ENCODE peak calls at places on chromosomes 13 and 19, in eight cellular contexts. R is astrocyte of the spinal cord; S is neural progenitor cell; H is GM13976; F is A549; D is cardiac muscle cell; N is DND-41; T is activated CD8-positive, alpha-beta T cell treated with anti-CD3 and anti-CD28 coated beads for 36 hours. E is an unnamed sample.

GRCh38 chr19:58170860-58171259 is 12.0 kb upstream of the ZNF274 start:
- DNase-seq in D (peak), F (peak), H (no peak), N (no peak), R (peak), T (no peak), S (no peak), E (no peak)

GRCh38 chr13:41427700-41428099 is 29.6 kb upstream of the RGCC start:
- DNase-seq in H (no peak), R (no peak), S (no peak), T (peak), F (no peak), D (no peak), N (no peak), E (no peak)

GRCh38 chr13:111265701-111266035 is 54.8 kb upstream of the TEX29 start:
- DNase-seq in T (no peak), F (no peak), R (no peak), N (no peak), S (peak), H (no peak), D (no peak), E (no peak)

GRCh38 chr19:15836345-15836594 is 20.8 kb upstream of the OR10H1 start:
- DNase-seq in R (no peak), S (no peak), T (no peak), N (no peak), H (no peak), F (peak), D (no peak), E (no peak)

GRCh38 chr13:109141716-109142115 is 512.3 kb downstream of the MYO16 start:
- DNase-seq in S (no peak), H (no peak), N (no peak), F (no peak), D (no peak), T (no peak), R (no peak), E (peak)

GRCh38 chr13:113059891-113060290 is 45.7 kb upstream of the F7 start:
- DNase-seq in T (no peak), H (no peak), S (no peak), R (no peak), D (no peak), F (no peak), N (no peak), E (no peak)

GRCh38 chr13:111062305-111062704 is 52.8 kb upstream of the ARHGEF7 start:
- DNase-seq in D (no peak), R (no peak), S (no peak), T (no peak), H (no peak), F (no peak), N (no peak), E (no peak)

GRCh38 chr19:45152504-45153338 is 8.1 kb downstream of the NKPD1 start:
- DNase-seq in R (peak), F (no peak), H (peak), N (no peak), T (peak), D (peak), S (peak), E (peak)

GRCh38 chr13:70042193-70042592 is 65.4 kb upstream of the ATXN8OS start:
- DNase-seq in D (no peak), F (no peak), S (no peak), R (no peak), H (peak), N (no peak), T (no peak), E (no peak)

GRCh38 chr19:10104665-10105221 is 1.4 kb upstream of the PPAN start:
- DNase-seq in D (no peak), N (peak), F (no peak), S (no peak), T (peak), H (peak), R (no peak), E (peak)

GRCh38 chr19:23054456-23054855 is 51.5 kb upstream of the ZNF728 start:
- DNase-seq in N (no peak), S (no peak), T (no peak), D (no peak), H (no peak), R (no peak), F (no peak), E (no peak)

GRCh38 chr13:26227396-26227971 is 5.4 kb upstream of the RNF6 start:
- DNase-seq in N (no peak), H (no peak), S (no peak), D (no peak), R (no peak), F (no peak), T (no peak), E (no peak)

GRCh38 chr13:44117351-44117750 is 237.6 kb downstream of the LACC1 start:
- DNase-seq in R (peak), T (no peak), N (peak), H (peak), S (no peak), F (no peak), D (peak), E (no peak)

GRCh38 chr13:23969672-23970071 is 72.4 kb upstream of the C1QTNF9B start:
- DNase-seq in N (no peak), D (peak), T (no peak), R (no peak), H (no peak), S (no peak), F (peak), E (no peak)

GRCh38 chr19:2253106-2254051 is 2.8 kb downstream of the JSRP1 start:
- DNase-seq in H (peak), F (no peak), N (no peak), T (peak), D (no peak), S (peak), R (no peak), E (no peak)

GRCh38 chr19:18321729-18322091 is 1.2 kb downstream of the LSM4 start:
- DNase-seq in N (peak), S (no peak), F (no peak), H (no peak), T (peak), D (peak), R (peak), E (no peak)

GRCh38 chr19:54266133-54266532 is 9.1 kb upstream of the LILRB5 start:
- DNase-seq in N (peak), D (peak), H (peak), S (peak), F (peak), R (peak), T (peak), E (peak)

GRCh38 chr13:36131931-36132297 is 732 bp upstream of the DCLK1 start:
- DNase-seq in D (peak), F (no peak), S (no peak), H (no peak), R (peak), T (no peak), N (no peak), E (no peak)

GRCh38 chr19:55487884-55488687 is at the start of gene SSC5D:
- DNase-seq in R (peak), S (peak), T (no peak), D (peak), F (no peak), H (no peak), N (no peak), E (no peak)

GRCh38 chr19:55485439-55486011 is 537 bp downstream of the NAT14 start:
- DNase-seq in D (no peak), F (no peak), T (peak), S (no peak), H (no peak), N (no peak), R (no peak), E (no peak)

GRCh38 chr19:55484571-55485438 is at the start of gene NAT14:
- DNase-seq in N (peak), H (peak), D (peak), F (peak), S (peak), R (peak), T (peak), E (peak)

GRCh38 chr19:55486971-55487883 is 1.0 kb upstream of the SSC5D start:
- DNase-seq in T (peak), D (peak), N (no peak), S (peak), H (no peak), R (peak), F (peak), E (peak)

GRCh38 chr19:55486043-55486970 is 1.3 kb downstream of the NAT14 start:
- DNase-seq in F (no peak), N (no peak), T (no peak), R (no peak), H (no peak), D (no peak), S (no peak), E (no peak)
- TF ChIP-seq CTCF in F (no peak), N (no peak), T (no peak), R (no peak), H (no peak), D (peak), S (no peak), E (no peak)

DNA sequence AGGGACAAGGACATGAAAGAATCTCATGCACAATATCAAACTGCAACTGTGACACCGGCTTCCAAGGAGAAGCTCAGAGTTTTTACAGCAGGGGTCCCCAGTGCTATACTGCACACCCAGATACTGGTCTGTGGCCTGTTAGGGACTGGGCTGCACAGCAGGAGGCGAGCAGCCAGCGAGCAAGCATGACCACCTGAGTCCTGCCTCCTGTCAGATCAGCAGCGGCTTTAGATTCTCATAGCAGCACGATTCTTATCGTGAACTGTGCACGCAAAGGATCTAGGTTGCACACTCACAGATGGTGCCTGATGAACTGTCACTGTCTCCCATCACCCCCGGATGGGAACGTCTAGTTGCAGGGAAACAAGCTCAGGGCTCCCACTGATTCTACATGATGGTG is 13.1 kb upstream of the CD22 start:
- DNase-seq in F (no peak), D (no peak), T (no peak), R (no peak), H (no peak), S (no peak), N (no peak), E (no peak)
- TF ChIP-seq CTCF in F (no peak), D (no peak), T (no peak), R (no peak), H (no peak), S (no peak), N (no peak), E (peak)

GRCh38 chr19:48806518-48806817 is 4.4 kb downstream of the BCAT2 start:
- DNase-seq in N (no peak), H (peak), F (no peak), D (no peak), T (no peak), R (peak), S (peak), E (peak)

GRCh38 chr19:48806818-48807589 is 3.8 kb downstream of the BCAT2 start:
- DNase-seq in S (peak), D (peak), T (peak), F (peak), R (no peak), H (no peak), N (peak), E (no peak)

GRCh38 chr19:48805452-48805851 is 5.4 kb downstream of the BCAT2 start:
- DNase-seq in F (no peak), T (no peak), N (no peak), D (no peak), R (no peak), S (no peak), H (no peak), E (no peak)

GRCh38 chr19:48802623-48803022 is 8.2 kb downstream of the BCAT2 start:
- DNase-seq in F (no peak), D (no peak), N (no peak), H (no peak), S (no peak), R (no peak), T (no peak), E (peak)

DNA sequence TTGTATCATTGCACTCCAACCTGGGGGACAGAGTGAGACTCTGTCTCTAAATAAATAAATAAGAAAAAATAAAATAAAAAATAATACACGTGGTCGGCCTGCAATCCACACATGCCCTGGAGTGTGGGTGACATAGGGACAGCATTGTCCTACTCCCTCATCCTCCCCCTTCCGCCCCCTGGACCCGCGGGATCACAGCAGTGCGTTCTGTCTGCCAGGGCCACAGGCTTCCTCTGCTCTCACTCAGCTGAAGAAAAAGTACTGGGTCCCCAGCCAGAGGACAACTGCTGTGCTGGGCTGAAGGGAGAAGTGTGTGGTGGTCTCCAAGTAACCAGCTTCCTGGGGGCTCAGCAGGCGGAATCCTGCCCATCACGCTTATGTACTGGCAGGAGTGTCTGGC is 6.3 kb downstream of the BCAT2 start:
- DNase-seq in F (no peak), S (no peak), H (no peak), T (no peak), R (no peak), N (no peak), D (no peak), E (no peak)
- TF ChIP-seq CTCF in F (no peak), S (no peak), H (no peak), T (no peak), R (no peak), N (no peak), D (no peak), E (no peak)

DNA sequence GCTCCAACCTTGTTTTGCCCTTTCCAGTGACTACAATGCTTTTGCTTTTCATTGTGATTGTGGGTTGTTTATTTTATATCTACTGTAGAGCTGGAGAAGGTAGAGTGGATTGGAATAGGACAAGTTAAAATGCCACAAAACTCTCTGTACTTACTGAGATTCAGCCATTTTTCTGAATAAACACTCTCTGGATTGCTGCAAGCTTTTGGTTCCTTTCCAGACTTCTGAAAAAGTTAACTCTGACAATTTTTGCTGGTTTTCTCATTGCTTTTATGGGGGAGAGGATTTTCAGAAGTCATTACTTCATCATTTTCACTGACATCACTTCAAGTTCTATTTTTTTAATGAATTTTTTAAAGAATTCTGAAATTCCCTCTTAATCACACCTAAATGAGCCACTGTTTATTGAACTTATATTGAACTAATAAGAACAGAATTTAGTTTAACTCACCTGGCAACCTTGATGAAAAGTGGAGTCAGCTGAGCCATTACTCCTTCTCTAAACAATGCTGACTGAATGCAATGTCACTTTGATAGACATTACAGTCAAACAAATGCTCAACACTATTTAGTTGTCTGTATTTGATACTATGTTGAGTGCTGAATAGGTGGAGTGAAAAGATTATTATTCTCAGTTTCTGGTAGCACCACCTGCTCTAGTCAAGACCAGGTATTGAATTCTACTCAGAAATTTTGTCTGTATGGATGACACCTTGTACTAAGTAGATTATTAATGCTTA is 303.5 kb downstream of the DLEU7 start:
- DNase-seq in S (no peak), F (no peak), N (no peak), D (no peak), T (no peak), H (no peak), R (no peak), E (no peak)
- TF ChIP-seq CTCF in S (no peak), F (no peak), N (no peak), D (no peak), T (no peak), H (no peak), R (no peak), E (no peak)

GRCh38 chr19:5045956-5046338 is 77.0 kb downstream of the KDM4B start:
- DNase-seq in H (no peak), R (no peak), F (peak), D (no peak), N (no peak), T (no peak), S (no peak), E (no peak)
- TF ChIP-seq CTCF in H (no peak), R (no peak), F (no peak), D (no peak), N (no peak), T (no peak), S (no peak), E (no peak)

GRCh38 chr13:67803118-67803517 is 573.0 kb upstream of the PCDH9 start:
- DNase-seq in F (no peak), D (no peak), N (no peak), H (no peak), S (no peak), R (no peak), T (no peak), E (no peak)
- TF ChIP-seq CTCF in F (no peak), D (no peak), N (no peak), H (no peak), S (no peak), R (no peak), T (no peak), E (no peak)

E was measured in GM10248.